ENCODE peak calls at places on chromosomes 16 and 17, in ten cellular contexts. S is A673, D is cardiac muscle cell, F is prostate gland, V is H9, G is GM12878, J is BE2C, N is colonic mucosa, P is heart right ventricle, R is GM23338. E is an unnamed sample.

GRCh38 chr16:4780235-4780634 is 7.9 kb downstream of the SEPTIN12 start:
- DNase-seq in S (no peak), D (no peak), F (no peak), V (no peak), G (no peak), J (no peak), N (no peak), P (no peak), R (no peak), E (no peak)

GRCh38 chr17:76265624-76266243 is 586 bp downstream of the UBALD2 start:
- DNase-seq in S (peak; percentile 59), D (peak; percentile 80), F (peak; percentile 58), V (no peak), G (no peak), J (peak; percentile 57), N (peak; percentile 67), P (peak; percentile 77), R (peak; percentile 73), E (peak; percentile 83)

GRCh38 chr16:52050418-52050817 is 496.5 kb downstream of the TOX3 start:
- DNase-seq in S (no peak), D (no peak), F (no peak), V (no peak), G (no peak), J (no peak), N (no peak), P (no peak), R (no peak), E (no peak)

GRCh38 chr17:12277827-12278226 is 257.1 kb downstream of the MAP2K4 start:
- DNase-seq in S (no peak), D (no peak), F (no peak), V (no peak), G (no peak), J (no peak), N (no peak), P (no peak), R (no peak), E (no peak)

GRCh38 chr16:57534881-57535658 is 1.3 kb downstream of the CCDC102A start:
- DNase-seq in S (no peak), D (no peak), F (no peak), V (peak; percentile 26), G (no peak), J (no peak), N (peak; percentile 21), P (no peak), R (no peak), E (peak; percentile 47)

GRCh38 chr16:67183-67791 is 5.1 kb downstream of the RHBDF1 start:
- DNase-seq in S (no peak), D (no peak), F (no peak), V (no peak), G (no peak), J (no peak), N (no peak), P (peak; percentile 21), R (no peak), E (peak; percentile 44)

GRCh38 chr17:28514571-28515002 is 8.4 kb downstream of the FOXN1 start:
- DNase-seq in S (no peak), D (no peak), F (no peak), V (no peak), G (no peak), J (no peak), N (peak; percentile 83), P (no peak), R (no peak), E (peak; percentile 22)

GRCh38 chr16:70252355-70252988 is 732 bp upstream of the EXOSC6 start:
- DNase-seq in S (peak; percentile 67), D (peak; percentile 9), F (no peak), V (peak; percentile 81), G (no peak), J (peak; percentile 67), N (no peak), P (no peak), R (peak; percentile 79), E (no peak)

GRCh38 chr17:75428775-75429469 is 23.4 kb upstream of the GRB2 start:
- DNase-seq in S (no peak), D (no peak), F (no peak), V (no peak), G (no peak), J (no peak), N (no peak), P (no peak), R (no peak), E (no peak)

GRCh38 chr17:58320570-58321323 is 7.8 kb downstream of the TSPOAP1 start:
- DNase-seq in S (no peak), D (no peak), F (no peak), V (no peak), G (no peak), J (no peak), N (no peak), P (no peak), R (no peak), E (peak; percentile 2)

GRCh38 chr16:70805380-70805779 is 4.4 kb upstream of the VAC14 start:
- DNase-seq in S (no peak), D (no peak), F (no peak), V (peak; percentile 20), G (no peak), J (no peak), N (no peak), P (no peak), R (peak; percentile 26), E (no peak)

GRCh38 chr16:8852534-8852933 is 16.3 kb downstream of the CARHSP1 start:
- DNase-seq in S (no peak), D (no peak), F (no peak), V (no peak), G (no peak), J (no peak), N (peak; percentile 15), P (no peak), R (no peak), E (peak; percentile 16)

GRCh38 chr16:714558-715447 is at the start of gene METRN:
- DNase-seq in S (peak; percentile 92), D (peak; percentile 96), F (peak; percentile 85), V (peak; percentile 86), G (no peak), J (peak; percentile 96), N (peak; percentile 92), P (peak; percentile 95), R (peak; percentile 95), E (peak; percentile 95)

GRCh38 chr17:12545877-12546513 is 119.7 kb upstream of the MYOCD start:
- DNase-seq in S (peak; percentile 62), D (peak; percentile 68), F (no peak), V (peak; percentile 77), G (no peak), J (peak; percentile 5), N (peak; percentile 47), P (no peak), R (peak; percentile 82), E (no peak)

GRCh38 chr17:49553676-49554335 is 21.9 kb upstream of the NXPH3 start:
- DNase-seq in S (no peak), D (no peak), F (no peak), V (no peak), G (no peak), J (no peak), N (no peak), P (no peak), R (no peak), E (no peak)

GRCh38 chr16:86089986-86090385 is 191.0 kb downstream of the IRF8 start:
- DNase-seq in S (no peak), D (no peak), F (no peak), V (no peak), G (peak; percentile 34), J (no peak), N (no peak), P (no peak), R (no peak), E (no peak)
- H3K27me3 ChIP-seq in S (no peaks in the 10 kb centered on the region), D (no peaks in the 10 kb centered on the region), F (no peaks in the 10 kb centered on the region), V (no peaks in the 10 kb centered on the region), G (no peaks in the 10 kb centered on the region), J (no peaks in the 10 kb centered on the region), N (no peaks in the 10 kb centered on the region), P (peaks cover 29% of the 10 kb centered on the region), R (no peaks in the 10 kb centered on the region), E (peaks cover 5% of the 10 kb centered on the region)

GRCh38 chr16:67963325-67964321 is 4.8 kb downstream of the SLC12A4 start:
- DNase-seq in S (no peak), D (peak; percentile 52), F (no peak), V (peak; percentile 69), G (no peak), J (no peak), N (no peak), P (peak; percentile 60), R (peak; percentile 75), E (no peak)

GRCh38 chr16:67964477-67965131 is 3.8 kb downstream of the SLC12A4 start:
- DNase-seq in S (no peak), D (no peak), F (no peak), V (no peak), G (no peak), J (no peak), N (no peak), P (no peak), R (no peak), E (no peak)

GRCh38 chr16:67959930-67960329 is 8.5 kb downstream of the SLC12A4 start:
- DNase-seq in S (no peak), D (no peak), F (no peak), V (no peak), G (no peak), J (no peak), N (no peak), P (no peak), R (no peak), E (no peak)

GRCh38 chr16:67961551-67961957 is 6.9 kb downstream of the SLC12A4 start:
- DNase-seq in S (no peak), D (no peak), F (peak; percentile 97), V (no peak), G (no peak), J (peak; percentile 88), N (peak; percentile 89), P (peak; percentile 54), R (no peak), E (peak; percentile 78)

GRCh38 chr16:67962135-67962534 is 6.3 kb downstream of the SLC12A4 start:
- DNase-seq in S (no peak), D (no peak), F (no peak), V (no peak), G (no peak), J (no peak), N (no peak), P (no peak), R (no peak), E (no peak)
- H3K4me1 ChIP-seq in S (peaks cover 10% of the 10 kb centered on the region), D (peaks cover 7% of the 10 kb centered on the region), F (peaks cover 10% of the 10 kb centered on the region), V (peaks cover 3% of the 10 kb centered on the region), G (peaks cover 17% of the 10 kb centered on the region), J (peaks cover 10% of the 10 kb centered on the region), N (peaks cover 6% of the 10 kb centered on the region), P (peaks cover 89% of the 10 kb centered on the region), R (peaks cover 31% of the 10 kb centered on the region), E (peaks cover 83% of the 10 kb centered on the region)

DNA sequence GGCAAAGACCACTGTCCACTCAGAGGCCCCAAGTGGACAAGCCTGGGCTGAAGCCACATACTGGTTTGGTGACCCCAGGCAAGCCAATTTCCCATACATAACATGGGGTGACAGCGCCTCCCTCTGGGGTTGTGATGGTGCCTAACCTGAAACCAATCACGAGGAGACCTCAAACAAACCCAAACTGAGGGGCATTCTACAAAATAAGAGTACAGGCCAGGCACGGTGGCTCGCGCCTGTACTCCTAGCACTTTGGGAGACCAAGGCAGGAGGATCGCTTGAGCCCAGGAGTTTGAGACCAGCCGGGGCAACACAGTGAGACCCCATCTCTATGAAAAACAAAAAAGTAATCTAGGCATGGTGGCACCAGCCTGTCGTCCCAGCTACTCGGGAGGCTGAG is 3.6 kb downstream of the P2RX5 start:
- DNase-seq in S (no peak), D (no peak), F (no peak), V (peak; percentile 74), G (no peak), J (no peak), N (no peak), P (no peak), R (peak; percentile 65), E (no peak)
- TF ChIP-seq CTCF in S (peak; percentile 19), D (no peak), F (no peak), V (peak; percentile 30), G (no peak), J (no peak), N (no peak), P (no peak), R (peak; percentile 53), E (no peak)

GRCh38 chr16:30664616-30665109 is 6.4 kb downstream of the FBRS start:
- DNase-seq in S (no peak), D (no peak), F (no peak), V (no peak), G (no peak), J (no peak), N (no peak), P (no peak), R (no peak), E (no peak)
- H3K27me3 ChIP-seq in S (no peaks in the 10 kb centered on the region), D (no peaks in the 10 kb centered on the region), F (no peaks in the 10 kb centered on the region), V (peaks cover 16% of the 10 kb centered on the region), G (no peaks in the 10 kb centered on the region), J (no peaks in the 10 kb centered on the region), N (no peaks in the 10 kb centered on the region), P (no peaks in the 10 kb centered on the region), R (peaks cover 85% of the 10 kb centered on the region), E (no peaks in the 10 kb centered on the region)